ENCODE peak calls at places on chromosomes 4 and X, in seven cellular contexts. Q is EL; J is naive thymus-derived CD4-positive, alpha-beta T cell; M is stimulated activated CD4-positive, alpha-beta T cell treated with anti-CD3 and anti-CD28 coated beads, Interleukin-4, amount 100 ng/mL, for 48 hours; W is PC-9; L is lung; T is cardiac fibroblast. Y is an unnamed sample.

GRCh38 chr4:56613101-56613862 is 67.8 kb downstream of the HOPX start:
- DNase-seq in M (no peak), T (peak; percentile 57), J (no peak), Q (peak; percentile 82), L (no peak), W (no peak), Y (no peak)

GRCh38 chr4:1674682-1675081 is 9.4 kb downstream of the FAM53A start:
- DNase-seq in Q (no peak), L (no peak), J (no peak), W (no peak), T (no peak), M (no peak), Y (no peak)

GRCh38 chr4:77751764-77752163 is 67.4 kb downstream of the CNOT6L start:
- DNase-seq in Q (no peak), W (no peak), L (no peak), M (no peak), J (no peak), T (no peak), Y (no peak)

GRCh38 chr4:61079976-61080375 is 120.2 kb upstream of the ADGRL3 start:
- DNase-seq in T (peak; percentile 37), L (no peak), Q (peak; percentile 45), M (no peak), J (no peak), W (no peak), Y (no peak)

GRCh38 chr4:153246446-153247115 is 42.3 kb downstream of the TRIM2 start:
- DNase-seq in J (no peak), M (no peak), T (no peak), Q (no peak), W (no peak), L (no peak), Y (no peak)

GRCh38 chr4:2962614-2963184 is 507 bp downstream of the NOP14 start:
- DNase-seq in T (peak; percentile 63), L (peak; percentile 39), M (no peak), Q (peak; percentile 56), J (no peak), W (peak; percentile 58), Y (no peak)

GRCh38 chr4:76744253-76744921 is 153.6 kb downstream of the SOWAHB start:
- DNase-seq in W (peak; percentile 8), Q (peak; percentile 84), M (no peak), L (no peak), T (peak; percentile 82), J (no peak), Y (no peak)

GRCh38 chr4:167233523-167234387 is 539 bp downstream of the SPOCK3 start:
- DNase-seq in L (no peak), J (no peak), W (peak; percentile 20), M (no peak), Q (peak; percentile 1), T (peak; percentile 6), Y (peak; percentile 4)

GRCh38 chr4:142656178-142656577 is 189.9 kb downstream of the INPP4B start:
- DNase-seq in T (peak; percentile 39), M (peak; percentile 22), W (peak; percentile 10), J (peak; percentile 40), L (no peak), Q (peak; percentile 16), Y (no peak)

GRCh38 chr4:151325320-151326246 is at the start of gene SH3D19:
- DNase-seq in J (no peak), T (peak; percentile 63), W (peak; percentile 82), Q (peak; percentile 76), M (no peak), L (peak; percentile 80), Y (no peak)

GRCh38 chrX:118976599-118977340 is 2.4 kb downstream of the LONRF3 start:
- DNase-seq in Q (peak; percentile 27), M (no peak), W (peak; percentile 88), T (peak; percentile 0), J (no peak), L (peak; percentile 58), Y (no peak)

GRCh38 chr4:146900295-146900694 is 45.4 kb downstream of the TTC29 start:
- DNase-seq in M (no peak), W (no peak), J (no peak), L (no peak), Q (no peak), T (no peak), Y (no peak)

GRCh38 chr4:141759796-141760425 is 123.5 kb downstream of the IL15 start:
- DNase-seq in L (no peak), T (peak; percentile 25), J (no peak), W (no peak), M (no peak), Q (peak; percentile 26), Y (no peak)

GRCh38 chrX:103530540-103530939 is 11.3 kb upstream of the RAB40A start:
- DNase-seq in T (peak; percentile 32), M (no peak), J (no peak), L (no peak), Q (peak; percentile 56), W (no peak), Y (no peak)